ENCODE peak calls at places on chromosomes 6 and 20, in ten cellular contexts. K is A673, C is heart left ventricle, D is astrocyte, L is foreskin keratinocyte, N is testis, Z is lower lobe of right lung, U is body of pancreas, F is HL-60, A is tibial nerve. E is an unnamed sample. For H3K27me3, the result is how much of the 10 kb centered on the place peaks cover.

GRCh38 chr20:48649104-48649626 is 178.6 kb downstream of the PREX1 start:
- DNase-seq in K (no peak), C (no peak), D (no peak), L (no peak), N (no peak), Z (no peak), U (no peak), F (no peak), A (no peak), E (no peak)

GRCh38 chr6:130969807-130970491 is 93.1 kb downstream of the EPB41L2 start:
- DNase-seq in K (no peak), C (peak), D (no peak), L (no peak), N (peak), Z (no peak), U (peak), F (no peak), A (no peak), E (peak)

GRCh38 chr6:36979343-36979742 is 6.7 kb downstream of the MTCH1 start:
- DNase-seq in K (peak), C (peak), D (peak), L (no peak), N (peak), Z (no peak), U (peak), F (no peak), A (no peak), E (peak)

GRCh38 chr6:112795316-112795715 is 448.2 kb downstream of the RFPL4B start:
- DNase-seq in K (no peak), C (no peak), D (no peak), L (no peak), N (no peak), Z (no peak), U (no peak), F (no peak), A (no peak), E (no peak)

GRCh38 chr6:154805288-154805911 is 72.2 kb downstream of the SCAF8 start:
- DNase-seq in K (peak), C (no peak), D (peak), L (peak), N (no peak), Z (no peak), U (no peak), F (no peak), A (no peak), E (peak)

GRCh38 chr6:134063966-134064445 is 11.6 kb upstream of the SLC2A12 start:
- DNase-seq in K (peak), C (peak), D (peak), L (peak), N (peak), Z (no peak), U (peak), F (peak), A (peak), E (peak)

GRCh38 chr6:28337103-28337520 is 1.2 kb upstream of the ZSCAN31 start:
- DNase-seq in K (no peak), C (no peak), D (no peak), L (no peak), N (no peak), Z (no peak), U (no peak), F (no peak), A (no peak), E (no peak)

GRCh38 chr20:31670371-31671228 is 32.9 kb downstream of the COX4I2 start:
- DNase-seq in K (no peak), C (peak), D (no peak), L (no peak), N (peak), Z (peak), U (peak), F (no peak), A (peak), E (no peak)

GRCh38 chr6:108559884-108560462 is 744 bp upstream of the FOXO3 start:
- DNase-seq in K (peak), C (peak), D (peak), L (peak), N (peak), Z (peak), U (peak), F (peak), A (peak), E (peak)

GRCh38 chr6:89180112-89180511 is 34.3 kb downstream of the PM20D2 start:
- DNase-seq in K (no peak), C (no peak), D (no peak), L (no peak), N (no peak), Z (no peak), U (no peak), F (no peak), A (no peak), E (no peak)

GRCh38 chr20:63830821-63831593 is at the start of gene ZBTB46:
- DNase-seq in K (peak), C (peak), D (no peak), L (no peak), N (peak), Z (peak), U (peak), F (no peak), A (no peak), E (no peak)

GRCh38 chr6:99130897-99131873 is 183.4 kb upstream of the FBXL4 start:
- DNase-seq in K (peak), C (no peak), D (no peak), L (no peak), N (no peak), Z (no peak), U (no peak), F (no peak), A (no peak), E (no peak)

GRCh38 chr6:95094751-95095150 is 482.6 kb upstream of the MANEA start:
- DNase-seq in K (peak), C (no peak), D (peak), L (peak), N (no peak), Z (no peak), U (no peak), F (no peak), A (no peak), E (peak)

GRCh38 chr6:50706575-50706974 is 6.8 kb upstream of the TFAP2D start:
- DNase-seq in K (no peak), C (no peak), D (no peak), L (no peak), N (no peak), Z (no peak), U (no peak), F (no peak), A (no peak), E (no peak)

GRCh38 chr6:50707191-50707590 is 6.1 kb upstream of the TFAP2D start:
- DNase-seq in K (no peak), C (no peak), D (no peak), L (no peak), N (no peak), Z (no peak), U (no peak), F (no peak), A (no peak), E (no peak)

GRCh38 chr6:50708664-50709365 is 4.5 kb upstream of the TFAP2D start:
- DNase-seq in K (no peak), C (no peak), D (no peak), L (no peak), N (no peak), Z (no peak), U (no peak), F (no peak), A (no peak), E (no peak)

GRCh38 chr6:50709366-50709734 is 4.0 kb upstream of the TFAP2D start:
- DNase-seq in K (no peak), C (no peak), D (no peak), L (no peak), N (no peak), Z (no peak), U (no peak), F (no peak), A (no peak), E (no peak)

GRCh38 chr6:50707652-50708325 is 5.5 kb upstream of the TFAP2D start:
- DNase-seq in K (no peak), C (no peak), D (no peak), L (no peak), N (no peak), Z (no peak), U (peak), F (no peak), A (no peak), E (no peak)
- TF ChIP-seq CTCF in K (no peak), C (no peak), D (no peak), L (no peak), N (no peak), Z (no peak), U (no peak), F (no peak), A (no peak), E (no peak)

GRCh38 chr20:46148313-46149213 is 30.4 kb downstream of the CD40 start:
- DNase-seq in K (no peak), C (no peak), D (no peak), L (no peak), N (no peak), Z (no peak), U (no peak), F (no peak), A (no peak), E (peak)
- H3K27me3 ChIP-seq in K (under half), C (under half), D (under half), L (under half), N (under half), Z (under half), U (under half), F (under half), A (under half), E (under half)

GRCh38 chr6:30716879-30717128 is 277 bp downstream of the MDC1 start:
- DNase-seq in K (no peak), C (no peak), D (no peak), L (no peak), N (no peak), Z (no peak), U (no peak), F (no peak), A (no peak), E (no peak)

GRCh38 chr6:30719356-30719755 is 796 bp upstream of the TUBB start:
- DNase-seq in K (no peak), C (no peak), D (no peak), L (no peak), N (no peak), Z (no peak), U (no peak), F (no peak), A (no peak), E (no peak)

GRCh38 chr6:30714263-30714662 is 2.8 kb downstream of the MDC1 start:
- DNase-seq in K (no peak), C (no peak), D (no peak), L (no peak), N (no peak), Z (no peak), U (no peak), F (no peak), A (no peak), E (no peak)

GRCh38 chr6:30719791-30720737 is at the start of gene TUBB:
- DNase-seq in K (peak), C (peak), D (peak), L (peak), N (peak), Z (peak), U (peak), F (peak), A (peak), E (peak)

GRCh38 chr6:30717129-30717844 is at the start of gene MDC1:
- DNase-seq in K (peak), C (peak), D (peak), L (peak), N (peak), Z (peak), U (peak), F (peak), A (peak), E (peak)
- TF ChIP-seq CTCF in K (peak), C (no peak), D (peak), L (peak), N (peak), Z (peak), U (peak), F (peak), A (peak), E (peak)

GRCh38 chr20:1229541-1229940 is 3.7 kb downstream of the RAD21L1 start:
- DNase-seq in K (no peak), C (no peak), D (no peak), L (no peak), N (no peak), Z (no peak), U (no peak), F (no peak), A (no peak), E (no peak)
- H3K27me3 ChIP-seq in K (half or more), C (under half), D (under half), L (half or more), N (under half), Z (under half), U (under half), F (under half), A (under half), E (under half)

GRCh38 chr6:42452171-42453026 is 673 bp upstream of the TRERF1 start:
- DNase-seq in K (peak), C (peak), D (peak), L (peak), N (peak), Z (peak), U (peak), F (peak), A (no peak), E (peak)

GRCh38 chr6:42451595-42452170 is at the start of gene TRERF1:
- DNase-seq in K (peak), C (peak), D (peak), L (peak), N (peak), Z (peak), U (peak), F (peak), A (no peak), E (peak)

GRCh38 chr6:42453027-42453648 is 1.4 kb upstream of the TRERF1 start:
- DNase-seq in K (peak), C (peak), D (peak), L (peak), N (peak), Z (peak), U (peak), F (peak), A (peak), E (peak)

GRCh38 chr6:42453649-42454427 is 2.1 kb upstream of the TRERF1 start:
- DNase-seq in K (peak), C (peak), D (peak), L (peak), N (peak), Z (peak), U (peak), F (no peak), A (no peak), E (peak)

DNA sequence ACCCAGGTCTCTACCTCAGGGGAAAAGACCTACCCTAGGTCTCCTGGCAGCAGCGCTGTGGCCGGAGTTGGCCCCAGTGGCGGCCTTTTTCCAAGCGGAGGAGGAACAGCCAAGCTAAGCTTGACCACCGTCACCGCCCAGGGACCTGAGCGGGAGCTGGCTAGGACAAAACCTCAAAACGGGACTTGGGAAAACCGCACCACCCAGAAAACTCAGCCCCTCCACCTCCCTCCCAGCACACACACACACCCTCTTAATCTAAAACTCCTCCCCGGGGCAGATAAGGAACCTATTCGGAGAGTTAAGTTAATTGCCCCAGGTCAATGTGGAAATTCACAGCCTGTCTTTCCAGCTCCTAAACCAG is 2.7 kb upstream of the TRERF1 start:
- DNase-seq in K (no peak), C (peak), D (peak), L (peak), N (peak), Z (no peak), U (peak), F (no peak), A (no peak), E (no peak)
- TF ChIP-seq CTCF in K (no peak), C (no peak), D (no peak), L (no peak), N (no peak), Z (no peak), U (no peak), F (no peak), A (no peak), E (no peak)

GRCh38 chr6:33108307-33108706 is 32.5 kb downstream of the HLA-DPB1 start:
- DNase-seq in K (no peak), C (no peak), D (no peak), L (no peak), N (no peak), Z (no peak), U (no peak), F (no peak), A (no peak), E (no peak)

GRCh38 chr6:33113720-33114119 is 37.9 kb downstream of the HLA-DPB1 start:
- DNase-seq in K (no peak), C (no peak), D (no peak), L (no peak), N (no peak), Z (no peak), U (no peak), F (no peak), A (no peak), E (no peak)

GRCh38 chr6:33116417-33116816 is 40.6 kb downstream of the HLA-DPB1 start:
- DNase-seq in K (no peak), C (no peak), D (no peak), L (no peak), N (no peak), Z (no peak), U (no peak), F (no peak), A (no peak), E (no peak)

GRCh38 chr6:33114428-33114827 is 38.6 kb downstream of the HLA-DPB1 start:
- DNase-seq in K (no peak), C (no peak), D (no peak), L (no peak), N (no peak), Z (no peak), U (no peak), F (no peak), A (no peak), E (no peak)

GRCh38 chr6:33112148-33112547 is 36.4 kb downstream of the HLA-DPB1 start:
- DNase-seq in K (peak), C (no peak), D (peak), L (peak), N (peak), Z (no peak), U (no peak), F (no peak), A (no peak), E (peak)
- H3K27me3 ChIP-seq in K (half or more), C (under half), D (under half), L (half or more), N (under half), Z (under half), U (under half), F (under half), A (under half), E (under half)

GRCh38 chr6:106823058-106823457 is 151.5 kb downstream of the CD24 start:
- DNase-seq in K (no peak), C (no peak), D (no peak), L (no peak), N (no peak), Z (no peak), U (no peak), F (no peak), A (no peak), E (no peak)
- TF ChIP-seq CTCF in K (no peak), C (no peak), D (no peak), L (no peak), N (no peak), Z (no peak), U (no peak), F (no peak), A (no peak), E (no peak)

DNA sequence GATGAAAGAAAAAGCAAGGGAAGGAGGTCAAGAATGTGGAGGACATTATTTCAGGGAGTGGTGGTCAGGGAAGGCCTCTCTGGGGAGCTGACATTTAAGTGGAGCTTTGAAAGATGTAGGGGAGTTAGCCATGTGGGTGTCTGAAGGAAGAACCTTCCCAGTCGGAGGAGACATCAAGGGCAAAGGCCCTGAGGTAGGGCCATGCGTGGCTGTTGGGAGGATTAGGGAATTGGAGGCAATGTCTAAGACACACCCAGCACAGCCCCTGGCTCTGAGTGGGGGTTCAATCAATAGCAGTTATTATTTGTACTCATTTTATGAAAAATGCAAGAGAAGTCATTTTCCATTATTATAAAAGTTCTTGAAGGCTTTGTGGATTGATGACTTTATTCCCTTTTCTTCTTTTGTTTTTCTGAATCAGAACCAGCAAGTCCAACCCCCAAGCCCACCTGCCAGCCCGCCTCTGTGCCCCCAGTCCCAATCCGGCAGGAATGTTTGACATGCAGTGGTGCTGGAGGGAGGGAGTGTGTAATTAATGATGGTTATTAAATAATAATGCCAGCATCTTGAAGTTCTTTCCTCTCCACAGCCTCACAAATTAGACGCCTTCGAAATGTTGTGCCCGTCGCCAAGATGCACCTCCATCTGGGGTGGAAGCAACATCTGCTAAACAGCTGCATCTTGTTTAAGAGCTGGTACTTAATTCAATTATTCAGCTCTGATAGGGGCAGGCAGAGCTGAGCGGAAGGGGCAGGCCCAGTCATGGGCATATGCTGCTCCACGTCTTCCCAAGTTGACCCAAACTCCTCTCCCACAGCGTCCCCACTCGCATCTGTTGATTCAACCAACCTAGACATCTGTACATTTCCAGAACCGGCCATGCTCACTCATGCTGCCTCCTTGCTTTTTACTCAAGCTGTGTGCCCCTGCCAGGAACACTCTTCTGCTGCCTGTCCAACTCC is 81.3 kb upstream of the SIRPA start:
- DNase-seq in K (no peak), C (no peak), D (no peak), L (no peak), N (no peak), Z (no peak), U (no peak), F (no peak), A (no peak), E (no peak)
- H3K27me3 ChIP-seq in K (under half), C (under half), D (under half), L (under half), N (under half), Z (under half), U (under half), F (under half), A (under half), E (under half)

GRCh38 chr6:43953256-43953655 is 174.0 kb downstream of the MRPL14 start:
- DNase-seq in K (no peak), C (no peak), D (no peak), L (no peak), N (no peak), Z (no peak), U (no peak), F (peak), A (no peak), E (no peak)

GRCh38 chr6:43953794-43954310 is 173.4 kb downstream of the MRPL14 start:
- DNase-seq in K (no peak), C (peak), D (no peak), L (no peak), N (peak), Z (no peak), U (peak), F (no peak), A (no peak), E (no peak)

GRCh38 chr6:43951063-43951755 is 176.0 kb downstream of the MRPL14 start:
- DNase-seq in K (no peak), C (peak), D (no peak), L (no peak), N (peak), Z (peak), U (peak), F (peak), A (no peak), E (no peak)

GRCh38 chr6:43951756-43952675 is 175.2 kb downstream of the MRPL14 start:
- DNase-seq in K (no peak), C (no peak), D (peak), L (no peak), N (no peak), Z (no peak), U (no peak), F (no peak), A (no peak), E (no peak)

GRCh38 chr6:43952746-43953145 is 174.5 kb downstream of the MRPL14 start:
- DNase-seq in K (no peak), C (no peak), D (no peak), L (no peak), N (no peak), Z (no peak), U (no peak), F (peak), A (no peak), E (no peak)
- TF ChIP-seq CTCF in K (peak), C (no peak), D (no peak), L (peak), N (no peak), Z (no peak), U (no peak), F (no peak), A (no peak), E (no peak)

DNA sequence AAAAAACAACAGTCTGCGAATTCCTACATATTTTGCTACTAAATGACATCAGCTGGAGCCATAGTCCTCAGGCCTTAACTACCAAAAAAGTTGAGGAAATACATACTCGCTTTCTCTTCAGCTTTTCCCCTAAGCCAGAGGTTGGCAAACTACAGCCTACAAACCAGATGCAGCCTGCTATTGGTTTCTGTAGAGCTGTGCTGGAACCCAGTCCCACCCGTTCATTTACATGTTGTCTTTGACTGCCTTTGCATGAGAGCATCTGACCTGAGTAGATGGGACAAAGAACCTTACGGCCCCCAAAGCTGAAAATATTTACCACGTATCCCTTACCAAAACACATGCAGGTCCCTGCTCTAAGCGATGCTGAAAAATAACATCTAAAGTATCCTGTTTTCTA is 124.3 kb downstream of the PRKN start:
- DNase-seq in K (no peak), C (no peak), D (no peak), L (no peak), N (no peak), Z (no peak), U (no peak), F (no peak), A (no peak), E (no peak)
- H3K27me3 ChIP-seq in K (under half), C (under half), D (under half), L (under half), N (under half), Z (under half), U (under half), F (under half), A (under half), E (under half)